ENCODE peak calls at places on chromosomes 11 and 22, in nine cellular contexts. J is NCI-H2107; M is GM12891; D is CD8-positive, alpha-beta memory T cell; N is anterior cingulate cortex; X is midbrain; Y is vagina; P is activated CD4-positive, alpha-beta T cell treated with anti-CD3 and anti-CD28 coated beads for 4 hours; B is T-helper 2 cell. K is an unnamed sample.

GRCh38 chr22:30566125-30566524 is 8.3 kb downstream of the GAL3ST1 start:
- DNase-seq in J (no peak), M (no peak), D (no peak), N (no peak), X (no peak), Y (no peak), P (no peak), B (no peak), K (no peak)

GRCh38 chr11:19474954-19475811 is 234.4 kb upstream of the E2F8 start:
- DNase-seq in J (no peak), M (peak; percentile 18), D (no peak), N (peak; percentile 48), X (peak; percentile 90), Y (no peak), P (no peak), B (no peak), K (no peak)

GRCh38 chr11:33089776-33090175 is 50.4 kb downstream of the TCP11L1 start:
- DNase-seq in J (no peak), M (no peak), D (no peak), N (no peak), X (no peak), Y (no peak), P (no peak), B (no peak), K (no peak)

GRCh38 chr11:70080763-70081162 is 2.6 kb downstream of the ANO1 start:
- DNase-seq in J (no peak), M (no peak), D (no peak), N (no peak), X (no peak), Y (no peak), P (no peak), B (no peak), K (no peak)

GRCh38 chr22:27377901-27378300 is 423.7 kb downstream of the MN1 start:
- DNase-seq in J (no peak), M (no peak), D (no peak), N (no peak), X (no peak), Y (no peak), P (no peak), B (no peak), K (no peak)

GRCh38 chr22:39343259-39344045 is 6.3 kb upstream of the SYNGR1 start:
- DNase-seq in J (peak; percentile 10), M (no peak), D (peak; percentile 70), N (no peak), X (peak; percentile 73), Y (no peak), P (peak; percentile 38), B (peak; percentile 22), K (peak; percentile 64)

GRCh38 chr11:504053-504993 is 2.7 kb downstream of the RNH1 start:
- DNase-seq in J (no peak), M (peak; percentile 50), D (no peak), N (no peak), X (no peak), Y (no peak), P (no peak), B (no peak), K (no peak)

GRCh38 chr11:128709402-128709801 is 15.5 kb downstream of the FLI1 start:
- DNase-seq in J (no peak), M (no peak), D (no peak), N (no peak), X (no peak), Y (no peak), P (no peak), B (no peak), K (no peak)

GRCh38 chr22:48188211-48188845 is 1425.9 kb downstream of the TBC1D22A start:
- DNase-seq in J (no peak), M (no peak), D (peak; percentile 62), N (no peak), X (no peak), Y (no peak), P (no peak), B (no peak), K (no peak)

GRCh38 chr11:56783448-56784041 is 35.0 kb upstream of the OR9G4 start:
- DNase-seq in J (peak; percentile 18), M (no peak), D (no peak), N (no peak), X (peak; percentile 48), Y (no peak), P (no peak), B (no peak), K (no peak)

GRCh38 chr11:68321293-68322030 is 9.1 kb downstream of the LRP5 start:
- DNase-seq in J (no peak), M (no peak), D (no peak), N (no peak), X (no peak), Y (no peak), P (no peak), B (no peak), K (no peak)

GRCh38 chr11:125170001-125170405 is 5.5 kb downstream of the PKNOX2 start:
- DNase-seq in J (no peak), M (no peak), D (no peak), N (no peak), X (no peak), Y (no peak), P (no peak), B (no peak), K (no peak)

GRCh38 chr11:127042445-127042844 is 41.9 kb upstream of the KIRREL3 start:
- DNase-seq in J (no peak), M (no peak), D (no peak), N (no peak), X (no peak), Y (no peak), P (no peak), B (no peak), K (no peak)

GRCh38 chr11:65771589-65772112 is 9.1 kb downstream of the AP5B1 start:
- DNase-seq in J (no peak), M (no peak), D (no peak), N (no peak), X (no peak), Y (no peak), P (no peak), B (no peak), K (no peak)

GRCh38 chr11:126135182-126136176 is 72.8 kb upstream of the CDON start:
- DNase-seq in J (no peak), M (no peak), D (no peak), N (no peak), X (no peak), Y (no peak), P (no peak), B (no peak), K (no peak)

GRCh38 chr22:27868738-27869282 is 50.2 kb downstream of the PITPNB start:
- DNase-seq in J (no peak), M (no peak), D (no peak), N (no peak), X (no peak), Y (no peak), P (no peak), B (no peak), K (no peak)

GRCh38 chr11:65560555-65561418 is 2.6 kb upstream of the LTBP3 start:
- DNase-seq in J (no peak), M (no peak), D (no peak), N (no peak), X (peak; percentile 22), Y (no peak), P (no peak), B (no peak), K (no peak)

GRCh38 chr22:50258361-50259292 is 2.9 kb downstream of the MAPK12 start:
- DNase-seq in J (no peak), M (no peak), D (no peak), N (no peak), X (peak; percentile 16), Y (no peak), P (no peak), B (no peak), K (no peak)

GRCh38 chr11:102807921-102808320 is 10.0 kb upstream of the MMP1 start:
- DNase-seq in J (no peak), M (no peak), D (no peak), N (no peak), X (no peak), Y (no peak), P (no peak), B (no peak), K (no peak)

GRCh38 chr11:44627911-44628729 is 62.7 kb downstream of the CD82 start:
- DNase-seq in J (no peak), M (no peak), D (peak; percentile 31), N (peak; percentile 73), X (peak; percentile 94), Y (peak; percentile 83), P (no peak), B (no peak), K (no peak)

GRCh38 chr11:3177931-3178330 is 12.8 kb upstream of the OSBPL5 start:
- DNase-seq in J (no peak), M (no peak), D (no peak), N (no peak), X (no peak), Y (no peak), P (no peak), B (no peak), K (no peak)

GRCh38 chr11:66020618-66021357 is 5.5 kb downstream of the CATSPER1 start:
- DNase-seq in J (no peak), M (no peak), D (no peak), N (no peak), X (no peak), Y (no peak), P (no peak), B (no peak), K (no peak)

GRCh38 chr11:842370-843002 is at the start of the genes POLR2L and TSPAN4:
- DNase-seq in J (peak; percentile 66), M (peak; percentile 98), D (peak; percentile 90), N (peak; percentile 84), X (peak; percentile 86), Y (no peak), P (peak; percentile 88), B (peak; percentile 82), K (peak; percentile 84)

GRCh38 chr22:40709752-40710413 is 30.6 kb downstream of the MCHR1 start:
- DNase-seq in J (no peak), M (no peak), D (no peak), N (no peak), X (no peak), Y (no peak), P (no peak), B (no peak), K (no peak)

GRCh38 chr22:22429374-22430108 is 79.0 kb downstream of the ZNF280B start:
- DNase-seq in J (no peak), M (no peak), D (no peak), N (no peak), X (no peak), Y (no peak), P (no peak), B (no peak), K (no peak)

GRCh38 chr11:6635082-6635932 is 16.1 kb upstream of the TPP1 start:
- DNase-seq in J (no peak), M (no peak), D (no peak), N (peak; percentile 36), X (peak; percentile 85), Y (no peak), P (no peak), B (no peak), K (no peak)

GRCh38 chr11:18987454-18988231 is 48.4 kb upstream of the MRGPRX1 start:
- DNase-seq in J (no peak), M (no peak), D (no peak), N (no peak), X (no peak), Y (no peak), P (no peak), B (no peak), K (no peak)

GRCh38 chr11:123301696-123302400 is 106.8 kb upstream of the CLMP start:
- DNase-seq in J (no peak), M (peak; percentile 81), D (peak; percentile 69), N (peak; percentile 39), X (peak; percentile 67), Y (no peak), P (peak; percentile 65), B (peak; percentile 48), K (peak; percentile 38)

GRCh38 chr11:45210846-45211245 is 64.4 kb downstream of the PRDM11 start:
- DNase-seq in J (no peak), M (no peak), D (no peak), N (no peak), X (no peak), Y (no peak), P (no peak), B (no peak), K (no peak)

GRCh38 chr11:68076371-68077042 is 37.7 kb downstream of the TCIRG1 start:
- DNase-seq in J (no peak), M (no peak), D (no peak), N (no peak), X (no peak), Y (no peak), P (no peak), B (no peak), K (no peak)

GRCh38 chr11:70433526-70433925 is 35.2 kb downstream of the CTTN start:
- DNase-seq in J (no peak), M (no peak), D (no peak), N (no peak), X (no peak), Y (no peak), P (no peak), B (no peak), K (no peak)